ENCODE peak calls at places on chromosomes 12 and 14, in five cellular contexts. G is fibroblast of lung, X is GM20000, I is AG04449, K is RWPE1. Y is an unnamed sample.

GRCh38 chr14:23468704-23469126 is 788 bp upstream of the NGDN start:
- DNase-seq in G (no peak), K (no peak), X (no peak), I (no peak), Y (no peak)

GRCh38 chr14:100898935-100899840 is 4.3 kb downstream of the RTL1 start:
- DNase-seq in X (no peak), G (no peak), K (no peak), I (no peak), Y (no peak)

GRCh38 chr12:108273217-108273616 is 65.9 kb downstream of the CMKLR1 start:
- DNase-seq in G (no peak), K (no peak), X (no peak), I (no peak), Y (no peak)

GRCh38 chr14:99549684-99550083 is 54.3 kb downstream of the CCDC85C start:
- DNase-seq in K (no peak), X (no peak), G (no peak), I (no peak), Y (no peak)

GRCh38 chr12:128069359-128069997 is 197.5 kb upstream of the TMEM132C start:
- DNase-seq in G (peak; percentile 65), I (peak; percentile 46), K (peak; percentile 3), X (peak; percentile 32), Y (peak; percentile 19)

GRCh38 chr14:99551034-99551922 is 52.7 kb downstream of the CCDC85C start:
- DNase-seq in K (no peak), I (no peak), G (no peak), X (no peak), Y (no peak)

GRCh38 chr14:64539186-64539552 is 1.4 kb upstream of the HSPA2 start:
- DNase-seq in G (peak; percentile 45), X (no peak), I (no peak), K (no peak), Y (no peak)

GRCh38 chr12:117101953-117102833 is 3.0 kb upstream of the TESC start:
- DNase-seq in X (no peak), K (no peak), G (no peak), I (no peak), Y (no peak)

GRCh38 chr12:54018608-54018984 is 9.6 kb upstream of the HOXC6 start:
- DNase-seq in X (no peak), K (no peak), G (no peak), I (no peak), Y (no peak)

GRCh38 chr12:54017845-54018607 is 9.2 kb downstream of the HOXC8 start:
- DNase-seq in I (peak; percentile 82), K (peak; percentile 95), X (peak; percentile 96), G (no peak), Y (no peak)

GRCh38 chr12:54016478-54016964 is 7.7 kb downstream of the HOXC8 start:
- DNase-seq in I (peak; percentile 86), X (no peak), G (no peak), K (peak; percentile 72), Y (no peak)

GRCh38 chr12:54016051-54016450 is 7.3 kb downstream of the HOXC8 start:
- DNase-seq in G (no peak), I (no peak), X (no peak), K (no peak), Y (no peak)

DNA sequence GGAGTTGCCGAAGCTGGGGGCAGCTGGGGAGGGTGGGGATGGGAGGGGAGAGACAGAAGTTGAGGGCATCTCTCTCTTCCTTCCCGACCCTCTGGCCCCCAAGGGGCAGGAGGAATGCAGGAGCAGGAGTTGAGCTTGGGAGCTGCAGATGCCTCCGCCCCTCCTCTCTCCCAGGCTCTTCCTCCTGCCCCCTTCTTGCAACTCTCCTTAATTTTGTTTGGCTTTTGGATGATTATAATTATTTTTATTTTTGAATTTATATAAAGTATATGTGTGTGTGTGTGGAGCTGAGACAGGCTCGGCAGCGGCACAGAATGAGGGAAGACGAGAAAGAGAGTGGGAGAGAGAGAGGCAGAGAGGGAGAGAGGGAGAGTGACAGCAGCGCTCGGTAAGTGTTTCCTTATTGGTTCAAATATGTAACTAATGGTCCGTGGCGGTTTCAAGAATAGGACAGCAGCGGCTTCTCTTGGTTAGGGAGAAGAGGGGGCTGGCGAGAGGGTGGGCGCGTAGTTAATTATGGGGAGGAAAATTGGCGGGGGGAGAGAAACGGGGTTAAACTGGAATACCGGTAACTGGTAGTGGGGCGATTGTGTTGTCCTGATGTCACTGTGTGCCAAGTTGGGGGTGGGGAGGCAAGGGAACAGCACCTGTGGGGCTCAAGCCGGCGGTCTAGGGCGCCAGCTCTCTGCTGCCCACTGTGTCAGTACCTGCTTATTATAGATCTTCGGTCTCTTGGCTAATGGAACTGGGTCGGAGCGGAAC is 8.4 kb downstream of the HOXC8 start:
- DNase-seq in K (peak; percentile 59), X (peak; percentile 72), I (no peak), G (no peak), Y (no peak)
- TF ChIP-seq CTCF in K (no peak), X (no peak), I (no peak), G (no peak), Y (no peak)

DNA sequence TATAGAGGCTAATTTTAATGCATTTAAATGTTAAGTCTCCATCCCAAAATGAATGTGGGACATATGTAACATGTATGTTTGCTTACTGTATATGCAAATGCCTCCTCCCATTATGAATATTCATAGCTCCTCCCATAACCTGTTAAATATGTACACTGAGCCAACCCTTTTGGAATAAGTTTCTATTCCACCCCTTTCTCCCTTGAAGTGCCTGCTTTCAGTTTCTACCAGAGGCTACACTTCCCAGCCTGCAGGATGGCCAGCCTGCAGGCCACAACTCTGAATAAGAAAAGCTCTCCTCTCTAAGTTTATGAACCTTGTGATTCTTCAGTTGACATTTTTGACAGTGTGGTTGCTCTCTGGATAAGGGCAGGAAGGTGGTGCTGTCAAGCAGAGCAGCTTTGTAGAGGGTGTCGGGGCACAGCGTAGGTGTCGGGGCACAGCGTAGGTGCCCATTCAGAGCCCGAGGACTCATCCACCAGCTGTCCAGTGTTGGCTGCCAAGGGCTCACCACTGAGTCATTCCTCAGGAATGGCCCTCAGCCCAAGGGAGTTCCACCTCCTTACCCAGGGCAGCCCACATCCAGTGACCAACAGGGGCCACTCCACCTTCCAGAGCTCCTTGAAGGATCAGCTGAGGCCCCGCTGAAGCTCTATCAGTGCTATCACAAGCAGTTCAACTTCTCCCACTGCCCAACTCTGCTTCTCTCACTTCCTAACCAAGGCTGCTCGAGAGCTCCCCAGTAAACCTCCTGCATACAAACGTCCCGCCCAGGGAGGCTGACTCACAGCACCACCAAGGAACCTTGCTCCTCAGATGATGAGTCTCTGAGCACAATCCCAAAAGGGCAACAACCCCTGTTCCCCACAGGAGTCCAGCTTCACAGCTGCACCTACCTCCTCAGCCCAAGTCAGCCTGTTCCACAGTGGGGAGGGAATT is 31.4 kb downstream of the VWF start:
- DNase-seq in I (no peak), X (no peak), K (peak; percentile 85), G (peak; percentile 93), Y (no peak)
- TF ChIP-seq CTCF in I (no peak), X (no peak), K (no peak), G (peak; percentile 5), Y (no peak)

GRCh38 chr14:53432378-53432802 is 279.3 kb upstream of the DDHD1 start:
- DNase-seq in I (no peak), G (peak; percentile 39), X (peak; percentile 60), K (peak; percentile 57), Y (no peak)
- TF ChIP-seq CTCF in I (peak; percentile 74), G (peak; percentile 80), X (peak; percentile 31), K (peak; percentile 72), Y (peak; percentile 72)

GRCh38 chr12:77560714-77561113 is 270.0 kb upstream of the NAV3 start:
- DNase-seq in I (no peak), G (no peak), X (no peak), K (no peak), Y (no peak)
- TF ChIP-seq CTCF in I (no peak), G (no peak), X (no peak), K (no peak), Y (no peak)

GRCh38 chr12:77577756-77578155 is 252.9 kb upstream of the NAV3 start:
- DNase-seq in K (no peak), X (no peak), I (peak; percentile 28), G (peak; percentile 71), Y (no peak)
- TF ChIP-seq CTCF in K (no peak), X (no peak), I (no peak), G (no peak), Y (no peak)

GRCh38 chr14:95339301-95339865 is 19.7 kb upstream of the CLMN start:
- DNase-seq in G (no peak), X (no peak), I (no peak), K (no peak), Y (no peak)

GRCh38 chr14:95344536-95344935 is 24.8 kb upstream of the CLMN start:
- DNase-seq in K (no peak), G (no peak), I (no peak), X (no peak), Y (no peak)

GRCh38 chr14:95340201-95340697 is 20.5 kb upstream of the CLMN start:
- DNase-seq in X (no peak), G (no peak), I (no peak), K (no peak), Y (no peak)

GRCh38 chr14:95341115-95341514 is 21.4 kb upstream of the CLMN start:
- DNase-seq in I (no peak), X (no peak), G (no peak), K (no peak), Y (no peak)

GRCh38 chr14:95341564-95341963 is 21.9 kb upstream of the CLMN start:
- DNase-seq in X (no peak), I (no peak), K (no peak), G (no peak), Y (no peak)
- TF ChIP-seq CTCF in X (no peak), I (no peak), K (no peak), G (no peak), Y (no peak)

DNA sequence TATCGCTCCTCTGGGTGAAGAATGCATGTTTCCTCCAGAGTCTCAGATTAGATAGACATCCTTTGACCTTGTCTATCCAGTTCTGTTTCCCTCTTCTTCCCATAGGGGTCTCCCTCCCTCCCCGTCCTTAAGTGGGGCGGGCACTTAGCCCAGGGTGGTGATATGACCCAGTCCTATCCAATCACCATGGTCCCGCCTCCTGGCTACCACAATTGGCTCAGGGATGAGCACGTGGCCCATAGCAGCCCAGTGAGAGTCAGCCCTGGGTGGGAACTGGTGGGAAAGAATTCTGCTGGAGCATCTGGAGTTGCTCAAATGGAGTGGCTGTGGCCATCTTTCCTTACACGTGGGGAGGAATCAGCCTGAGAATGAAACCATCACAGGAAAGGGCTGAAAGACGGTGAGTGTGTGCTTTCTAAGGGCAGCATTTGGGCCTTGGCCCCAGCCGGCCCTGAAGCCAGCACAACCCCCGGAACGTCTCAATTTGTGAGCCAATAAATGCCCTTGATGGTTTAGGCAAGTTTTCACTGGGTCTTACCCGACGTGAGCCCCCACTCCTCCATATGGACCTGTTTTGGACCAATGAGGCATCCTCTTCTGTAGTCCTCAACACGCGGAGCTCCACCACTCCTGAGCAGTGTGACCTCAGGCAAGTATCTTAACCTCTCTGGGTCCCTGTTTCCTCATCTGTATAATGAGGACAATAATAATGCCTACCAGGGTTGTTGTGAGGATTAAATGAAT is 14.3 kb upstream of the MLXIP start:
- DNase-seq in I (peak; percentile 81), X (peak; percentile 69), K (peak; percentile 77), G (peak; percentile 89), Y (peak; percentile 44)
- TF ChIP-seq CTCF in I (peak; percentile 52), X (no peak), K (no peak), G (peak; percentile 53), Y (peak; percentile 42)

DNA sequence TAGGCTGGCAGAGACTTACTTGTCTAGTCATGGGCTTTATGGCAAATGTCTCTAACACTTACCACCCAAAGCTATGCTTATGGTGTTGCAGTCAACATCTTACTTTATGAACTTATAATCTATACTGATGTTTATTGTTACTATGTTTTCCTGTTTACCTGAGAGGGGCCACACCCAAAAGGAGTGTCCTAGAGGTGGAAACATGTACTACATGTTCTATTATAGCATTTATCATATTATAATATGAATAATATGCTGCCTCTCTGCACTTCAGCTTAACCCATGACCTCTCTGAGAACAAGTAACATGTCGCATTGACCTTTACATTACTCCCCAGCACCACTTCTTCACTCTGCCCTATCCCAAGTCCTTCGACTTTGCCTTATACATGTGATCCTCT is 501.8 kb downstream of the ETNK1 start:
- DNase-seq in I (no peak), K (no peak), G (no peak), X (no peak), Y (no peak)
- TF ChIP-seq CTCF in I (no peak), K (no peak), G (no peak), X (no peak), Y (peak; percentile 27)